ENCODE peak calls at places on chromosomes 1 and 21, in five cellular contexts. A, S, G, O and Y are unnamed samples.

GRCh38 chr1:51303315-51303714 is 27.0 kb downstream of the TTC39A start:
- DNase-seq in G (no peak), S (no peak), A (no peak), O (no peak), Y (no peak)

GRCh38 chr1:86062458-86062857 is 94.1 kb downstream of the COL24A1 start:
- DNase-seq in O (no peak), S (no peak), A (no peak), G (no peak), Y (no peak)

GRCh38 chr1:54254055-54254454 is 54.1 kb downstream of the MRPL37 start:
- DNase-seq in A (no peak), S (no peak), O (no peak), G (no peak), Y (peak)

GRCh38 chr1:203325418-203326091 is 20.2 kb downstream of the BTG2 start:
- DNase-seq in G (no peak), O (no peak), A (peak), S (no peak), Y (no peak)

GRCh38 chr1:220528049-220528678 is at the start of gene MARK1:
- DNase-seq in G (peak), O (peak), A (peak), S (peak), Y (peak)

GRCh38 chr1:156618853-156619581 is at the start of gene HAPLN2:
- DNase-seq in A (no peak), G (no peak), O (peak), S (no peak), Y (no peak)

GRCh38 chr1:5465281-5465680 is 526.9 kb downstream of the NPHP4 start:
- DNase-seq in S (no peak), O (no peak), A (no peak), G (no peak), Y (no peak)

GRCh38 chr1:151779852-151780251 is 10.4 kb downstream of the TDRKH start:
- DNase-seq in G (no peak), A (no peak), O (no peak), S (no peak), Y (no peak)

GRCh38 chr21:42423197-42423675 is 19.5 kb downstream of the UBASH3A start:
- DNase-seq in G (no peak), O (no peak), S (no peak), A (no peak), Y (no peak)